ENCODE peak calls at places on chromosomes 13 and 19, in seven cellular contexts. One of them, this sample, is unnamed.

GRCh38 chr19:17526922-17527321 is 15.5 kb downstream of the PGLS start:
- DNase-seq in endothelial cell: no peak
- DNase-seq in left lung: no peak
- DNase-seq in AG04449: no peak
- DNase-seq in Peyer's patch: no peak
- DNase-seq in substantia nigra: no peak
- DNase-seq in LoVo: no peak
- DNase-seq in this sample: no peak

GRCh38 chr19:6216996-6217751 is 62.6 kb downstream of the MLLT1 start:
- DNase-seq in endothelial cell: no peak
- DNase-seq in left lung: peak; percentile 76
- DNase-seq in AG04449: no peak
- DNase-seq in Peyer's patch: no peak
- DNase-seq in substantia nigra: no peak
- DNase-seq in LoVo: no peak
- DNase-seq in this sample: no peak

GRCh38 chr13:22357132-22357531 is 686.3 kb downstream of the FGF9 start:
- DNase-seq in endothelial cell: no peak
- DNase-seq in left lung: no peak
- DNase-seq in AG04449: no peak
- DNase-seq in Peyer's patch: no peak
- DNase-seq in substantia nigra: no peak
- DNase-seq in LoVo: peak; percentile 18
- DNase-seq in this sample: no peak

GRCh38 chr19:44677019-44677809 is 5.9 kb downstream of the CEACAM19 start:
- DNase-seq in endothelial cell: no peak
- DNase-seq in left lung: no peak
- DNase-seq in AG04449: peak; percentile 42
- DNase-seq in Peyer's patch: no peak
- DNase-seq in substantia nigra: no peak
- DNase-seq in LoVo: no peak
- DNase-seq in this sample: no peak

GRCh38 chr19:13169769-13170168 is 19.6 kb downstream of the IER2 start:
- DNase-seq in endothelial cell: no peak
- DNase-seq in left lung: no peak
- DNase-seq in AG04449: no peak
- DNase-seq in Peyer's patch: peak; percentile 54
- DNase-seq in substantia nigra: no peak
- DNase-seq in LoVo: peak; percentile 86
- DNase-seq in this sample: peak; percentile 83

GRCh38 chr19:29672933-29673336 is 7.7 kb downstream of the PLEKHF1 start:
- DNase-seq in endothelial cell: no peak
- DNase-seq in left lung: peak; percentile 34
- DNase-seq in AG04449: no peak
- DNase-seq in Peyer's patch: no peak
- DNase-seq in substantia nigra: no peak
- DNase-seq in LoVo: no peak
- DNase-seq in this sample: no peak

GRCh38 chr13:50708461-50708860 is 135.0 kb downstream of the DLEU7 start:
- DNase-seq in endothelial cell: no peak
- DNase-seq in left lung: no peak
- DNase-seq in AG04449: no peak
- DNase-seq in Peyer's patch: no peak
- DNase-seq in substantia nigra: no peak
- DNase-seq in LoVo: no peak
- DNase-seq in this sample: no peak

GRCh38 chr13:46546084-46546786 is 6.7 kb upstream of the LRCH1 start:
- DNase-seq in endothelial cell: no peak
- DNase-seq in left lung: no peak
- DNase-seq in AG04449: no peak
- DNase-seq in Peyer's patch: no peak
- DNase-seq in substantia nigra: no peak
- DNase-seq in LoVo: no peak
- DNase-seq in this sample: no peak

GRCh38 chr13:48038763-48039162 is 1.2 kb downstream of the NUDT15 start:
- DNase-seq in endothelial cell: no peak
- DNase-seq in left lung: no peak
- DNase-seq in AG04449: no peak
- DNase-seq in Peyer's patch: no peak
- DNase-seq in substantia nigra: no peak
- DNase-seq in LoVo: no peak
- DNase-seq in this sample: no peak

GRCh38 chr13:113552786-113553540 is 31.6 kb upstream of the TFDP1 start:
- DNase-seq in endothelial cell: peak; percentile 43
- DNase-seq in left lung: peak; percentile 65
- DNase-seq in AG04449: no peak
- DNase-seq in Peyer's patch: peak; percentile 45
- DNase-seq in substantia nigra: no peak
- DNase-seq in LoVo: no peak
- DNase-seq in this sample: peak; percentile 13

GRCh38 chr19:39568604-39569003 is 28.6 kb upstream of the EID2 start:
- DNase-seq in endothelial cell: no peak
- DNase-seq in left lung: no peak
- DNase-seq in AG04449: no peak
- DNase-seq in Peyer's patch: no peak
- DNase-seq in substantia nigra: no peak
- DNase-seq in LoVo: peak; percentile 22
- DNase-seq in this sample: no peak

GRCh38 chr13:113403255-113404104 is 39.5 kb upstream of the GRTP1 start:
- DNase-seq in endothelial cell: no peak
- DNase-seq in left lung: peak; percentile 76
- DNase-seq in AG04449: no peak
- DNase-seq in Peyer's patch: peak; percentile 34
- DNase-seq in substantia nigra: no peak
- DNase-seq in LoVo: no peak
- DNase-seq in this sample: no peak

GRCh38 chr13:66205807-66206206 is 1024.3 kb downstream of the PCDH9 start:
- DNase-seq in endothelial cell: no peak
- DNase-seq in left lung: no peak
- DNase-seq in AG04449: no peak
- DNase-seq in Peyer's patch: no peak
- DNase-seq in substantia nigra: no peak
- DNase-seq in LoVo: no peak
- DNase-seq in this sample: no peak

GRCh38 chr13:20964904-20965303 is 62.4 kb upstream of the XPO4 start:
- DNase-seq in endothelial cell: no peak
- DNase-seq in left lung: no peak
- DNase-seq in AG04449: no peak
- DNase-seq in Peyer's patch: no peak
- DNase-seq in substantia nigra: no peak
- DNase-seq in LoVo: no peak
- DNase-seq in this sample: no peak

GRCh38 chr19:18848860-18849661 is 17.3 kb downstream of the UPF1 start:
- DNase-seq in endothelial cell: no peak
- DNase-seq in left lung: peak; percentile 88
- DNase-seq in AG04449: no peak
- DNase-seq in Peyer's patch: no peak
- DNase-seq in substantia nigra: peak; percentile 63
- DNase-seq in LoVo: no peak
- DNase-seq in this sample: peak; percentile 46

GRCh38 chr19:39194832-39195542 is 1.8 kb upstream of the NCCRP1 start:
- DNase-seq in endothelial cell: no peak
- DNase-seq in left lung: no peak
- DNase-seq in AG04449: no peak
- DNase-seq in Peyer's patch: no peak
- DNase-seq in substantia nigra: no peak
- DNase-seq in LoVo: no peak
- DNase-seq in this sample: no peak

GRCh38 chr19:10120538-10121198 is 969 bp upstream of the EIF3G start:
- DNase-seq in endothelial cell: no peak
- DNase-seq in left lung: no peak
- DNase-seq in AG04449: peak; percentile 55
- DNase-seq in Peyer's patch: no peak
- DNase-seq in substantia nigra: no peak
- DNase-seq in LoVo: no peak
- DNase-seq in this sample: no peak

GRCh38 chr13:109699628-109700071 is 86.7 kb downstream of the IRS2 start:
- DNase-seq in endothelial cell: peak; percentile 38
- DNase-seq in left lung: no peak
- DNase-seq in AG04449: no peak
- DNase-seq in Peyer's patch: no peak
- DNase-seq in substantia nigra: no peak
- DNase-seq in LoVo: no peak
- DNase-seq in this sample: no peak

GRCh38 chr19:45275370-45275971 is 24.4 kb downstream of the MARK4 start:
- DNase-seq in endothelial cell: no peak
- DNase-seq in left lung: no peak
- DNase-seq in AG04449: no peak
- DNase-seq in Peyer's patch: no peak
- DNase-seq in substantia nigra: peak; percentile 12
- DNase-seq in LoVo: no peak
- DNase-seq in this sample: no peak

GRCh38 chr13:27622881-27623280 is 1.2 kb downstream of the POLR1D start:
- DNase-seq in endothelial cell: no peak
- DNase-seq in left lung: no peak
- DNase-seq in AG04449: no peak
- DNase-seq in Peyer's patch: no peak
- DNase-seq in substantia nigra: no peak
- DNase-seq in LoVo: no peak
- DNase-seq in this sample: no peak

GRCh38 chr19:40236026-40236355 is 9.5 kb upstream of the CCNP start:
- DNase-seq in endothelial cell: no peak
- DNase-seq in left lung: no peak
- DNase-seq in AG04449: no peak
- DNase-seq in Peyer's patch: no peak
- DNase-seq in substantia nigra: no peak
- DNase-seq in LoVo: no peak
- DNase-seq in this sample: no peak

GRCh38 chr13:51066091-51066831 is 44.8 kb downstream of the C13orf42 start:
- DNase-seq in endothelial cell: no peak
- DNase-seq in left lung: no peak
- DNase-seq in AG04449: no peak
- DNase-seq in Peyer's patch: no peak
- DNase-seq in substantia nigra: no peak
- DNase-seq in LoVo: no peak
- DNase-seq in this sample: no peak

GRCh38 chr13:95298971-95299627 is 2.2 kb downstream of the ABCC4 start:
- DNase-seq in endothelial cell: no peak
- DNase-seq in left lung: no peak
- DNase-seq in AG04449: no peak
- DNase-seq in Peyer's patch: no peak
- DNase-seq in substantia nigra: no peak
- DNase-seq in LoVo: peak; percentile 47
- DNase-seq in this sample: no peak

GRCh38 chr19:43901395-43902390 is 33.4 kb downstream of the ZNF45 start:
- DNase-seq in endothelial cell: peak; percentile 65
- DNase-seq in left lung: peak; percentile 88
- DNase-seq in AG04449: peak; percentile 26
- DNase-seq in Peyer's patch: peak; percentile 74
- DNase-seq in substantia nigra: peak; percentile 77
- DNase-seq in LoVo: no peak
- DNase-seq in this sample: peak; percentile 91

GRCh38 chr19:30222428-30222873 is 149.7 kb upstream of the ZNF536 start:
- DNase-seq in endothelial cell: peak; percentile 76
- DNase-seq in left lung: peak; percentile 81
- DNase-seq in AG04449: no peak
- DNase-seq in Peyer's patch: no peak
- DNase-seq in substantia nigra: peak; percentile 48
- DNase-seq in LoVo: no peak
- DNase-seq in this sample: no peak